ENCODE peak calls at places on chromosomes 3 and 15, in ten cellular contexts. S is H54; Q is substantia nigra; C is ELR; D is thoracic aorta; O is A673; F is NCI-H1105; L is DMS53; Y is BJ; Z is CD8-positive, alpha-beta memory T cell. G is an unnamed sample.

GRCh38 chr15:49418811-49419210 is 4.2 kb upstream of the FGF7 start:
- DNase-seq in Q (no peak), O (no peak), C (no peak), F (no peak), L (no peak), D (no peak), S (no peak), Y (no peak), Z (no peak), G (no peak)

GRCh38 chr3:58463181-58463941 is 28.5 kb upstream of the KCTD6 start:
- DNase-seq in L (peak; percentile 69), O (peak; percentile 76), Q (peak; percentile 45), Z (peak; percentile 54), D (peak; percentile 24), Y (peak; percentile 41), S (peak; percentile 87), C (peak; percentile 88), F (peak; percentile 7), G (peak; percentile 19)

GRCh38 chr3:12303532-12303931 is 14.7 kb downstream of the PPARG start:
- DNase-seq in Q (no peak), C (peak; percentile 95), L (no peak), O (no peak), D (no peak), F (no peak), Z (no peak), Y (peak; percentile 59), S (peak; percentile 62), G (no peak)

GRCh38 chr15:81908111-81908510 is 137.7 kb downstream of the MEX3B start:
- DNase-seq in Q (no peak), D (no peak), C (no peak), Y (no peak), S (no peak), F (no peak), O (no peak), L (no peak), Z (no peak), G (no peak)

GRCh38 chr3:71219744-71220638 is 363.5 kb downstream of the FOXP1 start:
- DNase-seq in Z (no peak), C (no peak), S (no peak), O (no peak), L (peak; percentile 85), D (no peak), Y (no peak), Q (no peak), F (no peak), G (no peak)

GRCh38 chr3:122214718-122215117 is 31.2 kb downstream of the CASR start:
- DNase-seq in C (no peak), Y (no peak), Q (no peak), S (no peak), Z (no peak), O (no peak), F (no peak), L (no peak), D (no peak), G (no peak)

GRCh38 chr15:51450001-51450400 is 108.5 kb downstream of the GLDN start:
- DNase-seq in O (no peak), F (no peak), C (peak; percentile 15), Y (no peak), S (no peak), Z (no peak), L (no peak), Q (no peak), D (no peak), G (no peak)

GRCh38 chr3:188047536-188047935 is 106.4 kb upstream of the LPP start:
- DNase-seq in Z (no peak), Q (no peak), D (no peak), S (no peak), L (no peak), F (no peak), O (no peak), C (no peak), Y (no peak), G (no peak)

GRCh38 chr15:92037446-92037845 is 183.9 kb downstream of the SLCO3A1 start:
- DNase-seq in F (no peak), Y (no peak), C (no peak), Z (no peak), Q (no peak), L (no peak), D (no peak), O (no peak), S (no peak), G (no peak)

GRCh38 chr15:71669688-71670087 is 140.7 kb upstream of the NR2E3 start:
- DNase-seq in F (no peak), C (no peak), Y (no peak), L (no peak), Q (no peak), D (no peak), S (no peak), Z (no peak), O (no peak), G (no peak)

GRCh38 chr3:153063337-153063736 is 98.7 kb upstream of the RAP2B start:
- DNase-seq in D (no peak), S (no peak), Y (no peak), L (no peak), F (no peak), Q (no peak), C (no peak), Z (no peak), O (no peak), G (no peak)

GRCh38 chr3:160196511-160197104 is 28.6 kb upstream of the C3orf80 start:
- DNase-seq in Y (no peak), Q (no peak), F (no peak), S (no peak), L (no peak), D (no peak), O (no peak), C (no peak), Z (no peak), G (no peak)

GRCh38 chr15:53384417-53384816 is 375.0 kb downstream of the WDR72 start:
- DNase-seq in F (no peak), Q (no peak), L (peak; percentile 72), D (no peak), S (no peak), Y (no peak), O (no peak), C (no peak), Z (no peak), G (no peak)

GRCh38 chr3:8441969-8442559 is 59.6 kb upstream of the LMCD1 start:
- DNase-seq in Z (no peak), S (peak; percentile 74), Q (no peak), D (no peak), C (peak; percentile 70), Y (no peak), L (peak; percentile 55), F (no peak), O (peak; percentile 65), G (no peak)

GRCh38 chr3:155270485-155271342 is 22.8 kb downstream of the STRIT1 start:
- DNase-seq in C (peak; percentile 1), F (no peak), Y (no peak), Z (no peak), O (no peak), S (no peak), L (peak; percentile 9), D (no peak), Q (no peak), G (no peak)

GRCh38 chr3:24853685-24854341 is 359.2 kb upstream of the THRB start:
- DNase-seq in Q (no peak), F (peak; percentile 53), O (no peak), S (no peak), D (no peak), Z (no peak), Y (no peak), C (no peak), L (no peak), G (no peak)

GRCh38 chr3:58079773-58080172 is 71.6 kb downstream of the FLNB start:
- DNase-seq in Q (no peak), C (no peak), D (no peak), Y (no peak), O (no peak), F (no peak), Z (no peak), S (no peak), L (no peak), G (no peak)

G was measured in T-helper 17 cell.